ENCODE peak calls at places on chromosomes 3 and 15, in eight cellular contexts. D is BE2C, T is LHCN-M2, O is NCI-H2081, F is NCI-H1930, L is endothelial cell, Z is upper lobe of right lung, G is T-helper 1 cell. B is an unnamed sample.

GRCh38 chr3:172582712-172583111 is 59.5 kb upstream of the TNFSF10 start:
- DNase-seq in Z (no peak), F (no peak), O (no peak), T (no peak), D (no peak), L (no peak), G (no peak), B (no peak)

GRCh38 chr3:193869221-193870201 is 266.4 kb upstream of the HES1 start:
- DNase-seq in T (no peak), D (no peak), Z (no peak), F (no peak), G (no peak), O (no peak), L (peak), B (peak)

GRCh38 chr3:48232734-48233133 is 8.2 kb upstream of the ZNF589 start:
- DNase-seq in Z (peak), F (peak), T (peak), G (no peak), D (peak), O (peak), L (peak), B (peak)

GRCh38 chr3:146469206-146470017 is at the start of gene PLSCR2:
- DNase-seq in L (peak), O (peak), G (peak), Z (peak), D (no peak), T (no peak), F (peak), B (no peak)

GRCh38 chr3:43884581-43884980 is 193.8 kb downstream of the ABHD5 start:
- DNase-seq in L (no peak), T (no peak), D (no peak), F (no peak), Z (peak), O (no peak), G (no peak), B (no peak)

GRCh38 chr3:139120336-139120971 is 75.8 kb upstream of the PRR23C start:
- DNase-seq in F (no peak), D (no peak), L (peak), O (no peak), T (peak), G (no peak), Z (no peak), B (peak)

GRCh38 chr3:88231207-88231606 is 81.4 kb downstream of the C3orf38 start:
- DNase-seq in T (no peak), Z (no peak), O (no peak), G (no peak), F (no peak), L (no peak), D (no peak), B (no peak)

GRCh38 chr15:99536422-99537033 is 29.3 kb upstream of the MEF2A start:
- DNase-seq in D (no peak), O (no peak), L (no peak), T (peak), F (no peak), G (no peak), Z (no peak), B (peak)

GRCh38 chr3:175940881-175941280 is 1081.7 kb downstream of the NAALADL2 start:
- DNase-seq in D (peak), L (no peak), G (no peak), T (peak), O (peak), Z (no peak), F (no peak), B (peak)

GRCh38 chr3:123349566-123350450 is 99.1 kb downstream of the ADCY5 start:
- DNase-seq in T (no peak), L (no peak), F (no peak), D (no peak), O (no peak), G (no peak), Z (peak), B (no peak)

GRCh38 chr3:126216416-126216815 is 36.0 kb upstream of the ALDH1L1 start:
- DNase-seq in F (no peak), G (no peak), T (peak), D (no peak), L (no peak), Z (no peak), O (no peak), B (no peak)

GRCh38 chr3:11059090-11059798 is 66.7 kb downstream of the SLC6A1 start:
- DNase-seq in F (peak), L (peak), T (peak), O (peak), Z (no peak), D (peak), G (no peak), B (peak)

GRCh38 chr3:185661772-185662171 is 75.7 kb downstream of the SENP2 start:
- DNase-seq in F (no peak), Z (no peak), D (no peak), O (no peak), G (no peak), L (no peak), T (no peak), B (no peak)

GRCh38 chr3:110799236-110799635 is 272.4 kb upstream of the NECTIN3 start:
- DNase-seq in F (no peak), D (no peak), G (no peak), T (no peak), O (no peak), Z (no peak), L (no peak), B (no peak)

GRCh38 chr15:46265664-46266063 is 630.8 kb downstream of the SQOR start:
- DNase-seq in Z (no peak), F (no peak), G (no peak), L (no peak), T (no peak), O (no peak), D (no peak), B (no peak)

GRCh38 chr15:31304736-31305365 is 21.8 kb upstream of the KLF13 start:
- DNase-seq in D (peak), T (no peak), F (peak), Z (peak), L (no peak), O (peak), G (no peak), B (no peak)

GRCh38 chr3:75781079-75781745 is 4.1 kb downstream of the ZNF717 start:
- DNase-seq in F (no peak), O (no peak), G (no peak), D (no peak), L (no peak), T (no peak), Z (no peak), B (no peak)

GRCh38 chr3:155032918-155033317 is 47.2 kb upstream of the MME start:
- DNase-seq in D (no peak), Z (no peak), G (no peak), T (peak), L (no peak), F (no peak), O (no peak), B (peak)

GRCh38 chr15:69537085-69537484 is 84.5 kb downstream of the RPLP1 start:
- DNase-seq in O (peak), L (no peak), D (no peak), F (no peak), G (no peak), Z (no peak), T (no peak), B (no peak)

GRCh38 chr3:5012398-5012797 is 33.2 kb downstream of the BHLHE40 start:
- DNase-seq in T (no peak), O (no peak), D (no peak), Z (peak), G (no peak), L (no peak), F (no peak), B (no peak)

GRCh38 chr3:179503640-179504039 is 52.4 kb upstream of the GNB4 start:
- DNase-seq in O (no peak), D (no peak), F (no peak), G (no peak), L (no peak), T (no peak), Z (no peak), B (no peak)

GRCh38 chr15:68078365-68078764 is 24.2 kb downstream of the PIAS1 start:
- DNase-seq in D (no peak), Z (no peak), O (no peak), G (no peak), F (no peak), T (no peak), L (no peak), B (no peak)

GRCh38 chr3:3189102-3189727 is 9.7 kb upstream of the CRBN start:
- DNase-seq in F (no peak), D (no peak), T (no peak), O (no peak), Z (no peak), L (no peak), G (no peak), B (no peak)

GRCh38 chr3:125039041-125039896 is 16.5 kb downstream of the HEG1 start:
- DNase-seq in O (no peak), D (no peak), G (no peak), T (peak), F (no peak), L (no peak), Z (no peak), B (peak)

GRCh38 chr3:71581451-71581980 is 2.0 kb downstream of the FOXP1 start:
- DNase-seq in Z (peak), T (no peak), G (no peak), L (peak), F (no peak), D (peak), O (peak), B (peak)

GRCh38 chr3:129549006-129549800 is 6.2 kb downstream of the H1-8 start:
- DNase-seq in D (no peak), T (no peak), O (no peak), Z (no peak), L (no peak), G (no peak), F (no peak), B (no peak)

GRCh38 chr3:139601191-139601961 is 61.8 kb upstream of the RBP1 start:
- DNase-seq in T (no peak), O (peak), F (no peak), L (no peak), G (no peak), Z (no peak), D (peak), B (no peak)

GRCh38 chr3:33915796-33916589 is 117.6 kb downstream of the PDCD6IP start:
- DNase-seq in Z (no peak), T (peak), F (no peak), D (peak), G (no peak), O (no peak), L (no peak), B (peak)

B was measured in SJCRH30.